ENCODE peak calls at places on chromosomes 12 and 14, in nine cellular contexts. P is B cell; I is uterus; S is HFF-Myc; C is hepatocyte; T is CD4-positive, alpha-beta T cell; J is IMR-90; W is CD8-positive, alpha-beta T cell; V is neural crest cell. G is an unnamed sample.

GRCh38 chr14:54590481-54590880 is 23.6 kb downstream of the SAMD4A start:
- DNase-seq in P (no peak), I (no peak), S (no peak), C (no peak), T (no peak), J (no peak), W (no peak), V (no peak), G (no peak)

GRCh38 chr12:51992246-51992645 is 14.5 kb upstream of the TAMALIN start:
- DNase-seq in P (no peak), I (no peak), S (no peak), C (no peak), T (no peak), J (no peak), W (no peak), V (no peak), G (no peak)

GRCh38 chr12:71780207-71780822 is 25.7 kb downstream of the RAB21 start:
- DNase-seq in P (peak), I (peak), S (no peak), C (peak), T (peak), J (peak), W (peak), V (no peak), G (peak)

GRCh38 chr14:64337901-64338615 is 43.9 kb upstream of the ESR2 start:
- DNase-seq in P (peak), I (peak), S (peak), C (peak), T (no peak), J (peak), W (peak), V (peak), G (peak)

GRCh38 chr12:124296295-124296915 is 1.5 kb downstream of the RFLNA start:
- DNase-seq in P (no peak), I (no peak), S (no peak), C (peak), T (no peak), J (no peak), W (no peak), V (no peak), G (peak)

GRCh38 chr14:70871863-70872677 is 35.2 kb upstream of the PCNX1 start:
- DNase-seq in P (no peak), I (no peak), S (no peak), C (no peak), T (no peak), J (no peak), W (peak), V (no peak), G (peak)

GRCh38 chr14:60707858-60708257 is 16.3 kb downstream of the SIX4 start:
- DNase-seq in P (no peak), I (no peak), S (no peak), C (no peak), T (no peak), J (no peak), W (no peak), V (no peak), G (no peak)

GRCh38 chr12:26126340-26127284 is 1.8 kb upstream of the BHLHE41 start:
- DNase-seq in P (peak), I (peak), S (no peak), C (peak), T (no peak), J (peak), W (no peak), V (peak), G (peak)

GRCh38 chr14:98961191-98961590 is 310.8 kb downstream of the BCL11B start:
- DNase-seq in P (no peak), I (no peak), S (no peak), C (no peak), T (no peak), J (no peak), W (peak), V (no peak), G (no peak)

GRCh38 chr12:3122841-3123678 is 45.9 kb downstream of the TSPAN9 start:
- DNase-seq in P (no peak), I (peak), S (no peak), C (no peak), T (no peak), J (peak), W (no peak), V (no peak), G (no peak)

GRCh38 chr12:103933237-103933636 is 3.0 kb downstream of the HSP90B1 start:
- DNase-seq in P (no peak), I (no peak), S (no peak), C (no peak), T (no peak), J (no peak), W (no peak), V (no peak), G (no peak)

GRCh38 chr12:113204806-113205205 is 16.5 kb upstream of the TPCN1 start:
- DNase-seq in P (no peak), I (no peak), S (no peak), C (no peak), T (no peak), J (no peak), W (no peak), V (no peak), G (no peak)

GRCh38 chr12:67280572-67280971 is 11.4 kb downstream of the CAND1 start:
- DNase-seq in P (no peak), I (no peak), S (no peak), C (no peak), T (no peak), J (no peak), W (no peak), V (no peak), G (no peak)

GRCh38 chr12:62248873-62249272 is 11.3 kb upstream of the USP15 start:
- DNase-seq in P (no peak), I (no peak), S (no peak), C (no peak), T (no peak), J (no peak), W (no peak), V (no peak), G (no peak)

GRCh38 chr12:39620664-39621658 is 1.4 kb upstream of the ABCD2 start:
- DNase-seq in P (no peak), I (no peak), S (no peak), C (no peak), T (peak), J (no peak), W (peak), V (no peak), G (peak)

GRCh38 chr14:56752428-56752827 is 57.9 kb downstream of the OTX2 start:
- DNase-seq in P (no peak), I (no peak), S (no peak), C (peak), T (no peak), J (no peak), W (no peak), V (no peak), G (no peak)

GRCh38 chr12:41970744-41971143 is 173.9 kb downstream of the GXYLT1 start:
- DNase-seq in P (no peak), I (no peak), S (no peak), C (no peak), T (no peak), J (no peak), W (no peak), V (no peak), G (no peak)

GRCh38 chr12:96399081-96399918 is 939 bp downstream of the CDK17 start:
- DNase-seq in P (peak), I (peak), S (no peak), C (peak), T (peak), J (peak), W (peak), V (peak), G (peak)

GRCh38 chr12:96399919-96400630 is at the start of gene CDK17:
- DNase-seq in P (peak), I (peak), S (no peak), C (peak), T (peak), J (peak), W (peak), V (peak), G (peak)

GRCh38 chr12:96401061-96401871 is 1.0 kb upstream of the CDK17 start:
- DNase-seq in P (peak), I (no peak), S (peak), C (peak), T (peak), J (peak), W (peak), V (no peak), G (peak)

GRCh38 chr12:96402061-96402460 is 1.8 kb upstream of the CDK17 start:
- DNase-seq in P (no peak), I (no peak), S (no peak), C (no peak), T (no peak), J (no peak), W (no peak), V (no peak), G (no peak)

GRCh38 chr12:96400631-96401060 is 407 bp upstream of the CDK17 start:
- DNase-seq in P (no peak), I (no peak), S (no peak), C (no peak), T (no peak), J (peak), W (no peak), V (no peak), G (peak)
- TF ChIP-seq CTCF in P (no peak), I (no peak), S (no peak), C (no peak), T (no peak), J (no peak), W (no peak), V (no peak), G (no peak)

DNA sequence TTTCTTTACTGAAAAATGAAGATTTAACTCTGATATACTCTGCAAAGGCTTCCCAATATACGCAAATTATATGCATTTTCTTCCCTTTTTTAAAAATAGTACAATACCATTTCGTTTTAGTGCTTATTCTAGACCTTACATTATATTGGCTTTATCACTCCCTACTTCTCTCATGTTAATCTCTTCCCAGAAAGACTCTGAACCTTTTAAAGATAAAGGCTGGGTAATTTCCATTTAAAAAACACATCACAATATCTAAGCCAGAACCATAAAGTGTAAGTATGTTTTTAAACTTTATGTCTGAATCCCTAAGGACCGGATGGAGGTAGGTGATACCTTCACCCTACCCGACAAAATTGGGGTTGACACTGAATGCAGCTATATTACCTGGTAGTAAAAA is 320.8 kb downstream of the DIO2 start:
- DNase-seq in P (no peak), I (no peak), S (no peak), C (no peak), T (no peak), J (no peak), W (no peak), V (no peak), G (no peak)
- TF ChIP-seq CTCF in P (no peak), I (no peak), S (no peak), C (no peak), T (no peak), J (no peak), W (no peak), V (no peak), G (no peak)

DNA sequence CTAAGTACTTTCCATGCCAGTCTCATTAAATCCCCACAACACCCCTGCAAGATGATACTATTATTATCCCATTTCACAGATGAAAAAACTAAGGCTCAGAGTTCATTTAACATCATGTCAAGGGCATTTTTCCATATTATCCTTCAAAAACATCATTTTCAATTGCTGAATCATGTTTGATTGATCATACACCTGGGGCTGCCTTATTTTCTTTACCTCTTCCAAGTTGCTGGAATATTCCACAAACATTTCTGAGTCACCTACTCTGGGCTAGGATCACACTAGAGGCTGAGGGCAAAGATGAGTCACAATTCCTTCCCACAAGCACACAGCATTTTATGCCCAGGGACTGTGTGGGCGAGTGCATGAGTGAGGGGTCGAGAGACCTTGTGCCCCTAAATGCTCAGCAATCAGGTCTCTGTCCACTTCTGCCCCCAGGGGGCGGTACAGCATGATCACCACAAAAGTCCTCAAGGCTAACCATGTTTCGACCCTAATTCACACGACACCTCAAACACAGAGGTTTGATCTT is 14.1 kb upstream of the TMEM119 start:
- DNase-seq in P (peak), I (no peak), S (no peak), C (peak), T (peak), J (peak), W (peak), V (peak), G (no peak)
- TF ChIP-seq CTCF in P (peak), I (peak), S (peak), C (peak), T (peak), J (peak), W (peak), V (peak), G (peak)

GRCh38 chr14:68977137-68977740 is 1.9 kb downstream of the ACTN1 start:
- DNase-seq in P (no peak), I (no peak), S (no peak), C (no peak), T (no peak), J (no peak), W (no peak), V (no peak), G (no peak)

GRCh38 chr14:68976160-68977067 is 2.7 kb downstream of the ACTN1 start:
- DNase-seq in P (no peak), I (peak), S (no peak), C (peak), T (no peak), J (peak), W (no peak), V (no peak), G (no peak)

GRCh38 chr14:68978550-68978911 is 571 bp downstream of the ACTN1 start:
- DNase-seq in P (peak), I (peak), S (no peak), C (peak), T (peak), J (no peak), W (peak), V (peak), G (peak)

GRCh38 chr14:68979021-68979721 is at the start of gene ACTN1:
- DNase-seq in P (peak), I (peak), S (peak), C (peak), T (peak), J (peak), W (peak), V (peak), G (peak)

DNA sequence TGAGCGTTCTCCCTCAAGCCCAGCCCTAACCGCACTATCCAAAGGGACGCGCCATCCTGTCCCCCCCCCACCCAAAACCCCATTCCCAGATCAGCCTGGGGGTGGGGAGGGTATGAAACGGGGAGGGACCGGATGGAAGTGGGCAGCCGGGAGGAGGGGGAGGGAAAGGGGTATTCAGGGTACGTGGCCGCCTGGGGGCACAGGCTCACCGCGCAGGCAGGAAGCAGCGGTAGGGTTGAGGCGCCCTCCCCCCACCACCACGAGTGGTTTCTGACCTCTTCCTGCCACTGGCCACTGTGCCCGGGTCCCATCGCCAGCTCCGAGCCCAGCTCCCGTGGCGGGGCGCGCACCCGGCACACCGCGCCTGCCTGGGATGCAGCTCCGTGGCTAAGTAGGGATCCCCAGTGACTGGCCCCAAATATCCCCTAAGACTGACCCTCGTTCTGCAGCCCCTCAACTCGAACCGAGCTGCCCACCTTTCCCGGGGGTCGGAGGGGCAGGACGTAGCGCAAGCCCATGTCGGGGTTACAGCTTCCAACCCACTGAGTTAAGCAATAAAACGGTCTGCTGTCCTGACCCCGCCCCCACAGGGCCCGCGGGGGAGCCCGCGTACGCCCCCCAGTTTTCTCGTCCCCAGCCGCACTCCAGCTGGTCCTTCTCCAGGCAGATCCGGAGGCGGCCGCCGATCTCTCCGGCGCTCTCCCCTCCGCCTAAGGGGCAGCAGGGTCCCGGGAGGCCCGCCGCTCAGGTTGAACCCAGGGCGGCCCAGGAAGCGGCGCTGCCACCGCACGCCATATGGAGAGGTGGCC is 1.2 kb downstream of the ACTN1 start:
- DNase-seq in P (peak), I (peak), S (peak), C (peak), T (peak), J (peak), W (peak), V (peak), G (peak)
- TF ChIP-seq CTCF in P (no peak), I (peak), S (no peak), C (no peak), T (no peak), J (peak), W (no peak), V (no peak), G (no peak)

GRCh38 chr12:27969011-27969900 is 3.3 kb downstream of the PTHLH start:
- DNase-seq in P (no peak), I (peak), S (no peak), C (peak), T (no peak), J (peak), W (no peak), V (peak), G (peak)
- TF ChIP-seq CTCF in P (no peak), I (no peak), S (no peak), C (no peak), T (no peak), J (peak), W (no peak), V (no peak), G (no peak)

GRCh38 chr12:72790273-72790672 is 518.1 kb downstream of the TRHDE start:
- DNase-seq in P (no peak), I (no peak), S (no peak), C (no peak), T (no peak), J (no peak), W (no peak), V (no peak), G (no peak)
- TF ChIP-seq CTCF in P (no peak), I (no peak), S (no peak), C (no peak), T (no peak), J (no peak), W (no peak), V (no peak), G (no peak)

DNA sequence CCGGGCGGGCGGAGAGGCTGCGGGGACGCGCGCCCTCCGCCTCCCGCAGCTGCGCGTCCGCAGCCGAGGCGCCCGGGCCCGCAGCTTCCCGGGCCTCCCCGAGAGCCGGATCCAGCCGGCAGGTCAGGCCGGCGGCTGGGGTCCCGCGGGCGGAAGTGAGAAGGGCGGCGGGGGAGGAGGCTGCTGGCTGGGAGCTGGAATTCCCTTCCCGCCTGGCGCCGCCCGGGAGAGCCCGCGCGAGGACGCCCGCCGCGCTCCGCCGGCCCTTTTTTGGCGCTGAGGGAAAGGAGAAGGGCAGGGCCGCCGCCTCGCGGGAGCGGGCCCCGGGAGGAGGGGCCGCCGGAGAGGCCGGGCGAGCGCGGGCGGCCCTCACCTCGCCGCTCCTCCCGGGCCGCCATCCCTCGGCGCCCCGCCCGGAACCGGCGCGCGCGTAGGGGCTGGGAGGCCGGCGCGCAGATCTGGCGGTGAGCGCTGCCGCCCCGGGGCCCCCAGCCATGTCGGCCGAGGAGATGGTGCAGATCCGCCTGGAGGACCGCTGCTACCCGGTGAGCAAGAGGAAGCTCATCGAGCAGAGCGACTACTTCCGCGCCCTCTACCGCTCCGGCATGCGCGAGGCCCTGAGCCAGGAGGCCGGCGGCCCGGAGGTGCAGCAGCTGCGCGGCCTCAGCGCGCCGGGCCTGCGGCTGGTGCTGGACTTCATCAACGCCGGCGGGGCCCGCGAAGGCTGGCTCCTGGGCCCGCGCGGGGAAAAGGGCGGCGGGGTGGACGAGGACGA is at the start of the genes KLHL42 and MANSC4:
- DNase-seq in P (peak), I (peak), S (no peak), C (peak), T (peak), J (peak), W (peak), V (peak), G (peak)
- TF ChIP-seq CTCF in P (no peak), I (no peak), S (no peak), C (no peak), T (no peak), J (no peak), W (no peak), V (no peak), G (no peak)

G was measured in GM13976.